ENCODE peak calls at places on chromosomes 13 and 19, in seven cellular contexts. N is pancreas, O is HepG2, I is body of pancreas, T is breast epithelium, K is psoas muscle, P is IMR-90. R is an unnamed sample. For H3K4me1, the result is how much of the 10 kb centered on the place peaks cover.

GRCh38 chr13:77079902-77080413 is 53.0 kb upstream of the FBXL3 start:
- DNase-seq in K (no peak), P (no peak), T (no peak), I (no peak), N (no peak), O (no peak), R (no peak)

GRCh38 chr19:38288127-38288855 is 15.8 kb upstream of the C19orf33 start:
- DNase-seq in O (no peak), N (no peak), I (no peak), P (no peak), T (no peak), K (no peak), R (no peak)

GRCh38 chr13:96771501-96772367 is 222.5 kb downstream of the OXGR1 start:
- DNase-seq in I (no peak), T (no peak), O (no peak), P (no peak), K (no peak), N (no peak), R (no peak)

GRCh38 chr13:50080856-50081105 is 65.5 kb downstream of the KCNRG start:
- DNase-seq in O (no peak), P (peak), T (no peak), K (no peak), I (no peak), N (no peak), R (no peak)

GRCh38 chr13:112101360-112101930 is 34.5 kb downstream of the SOX1 start:
- DNase-seq in N (no peak), K (no peak), O (no peak), T (no peak), P (no peak), I (no peak), R (no peak)

GRCh38 chr13:70668293-70668692 is 560.0 kb upstream of the KLHL1 start:
- DNase-seq in I (no peak), P (no peak), T (no peak), K (no peak), N (no peak), O (peak), R (no peak)

GRCh38 chr13:89932902-89933301 is 1414.6 kb upstream of the MIR17HG start:
- DNase-seq in P (no peak), O (no peak), I (no peak), N (no peak), K (no peak), T (no peak), R (no peak)

GRCh38 chr13:40028446-40028845 is 373.0 kb downstream of the COG6 start:
- DNase-seq in T (no peak), P (no peak), K (no peak), N (no peak), O (no peak), I (no peak), R (no peak)

GRCh38 chr19:43731346-43731745 is 15.5 kb downstream of the IRGC start:
- DNase-seq in K (no peak), P (no peak), I (no peak), T (no peak), N (peak), O (no peak), R (no peak)

GRCh38 chr13:44437356-44438233 is 64.0 kb downstream of the SERP2 start:
- DNase-seq in T (no peak), I (no peak), N (no peak), O (peak), K (no peak), P (peak), R (no peak)

GRCh38 chr13:33242984-33243617 is 42.5 kb downstream of the STARD13 start:
- DNase-seq in O (no peak), K (no peak), T (no peak), I (no peak), N (no peak), P (no peak), R (no peak)

GRCh38 chr19:1295169-1296012 is 9.7 kb downstream of the EFNA2 start:
- DNase-seq in T (no peak), P (no peak), O (no peak), K (no peak), I (peak), N (peak), R (peak)

GRCh38 chr13:70816853-70817252 is 708.6 kb upstream of the KLHL1 start:
- DNase-seq in K (no peak), N (no peak), T (no peak), O (no peak), I (no peak), P (peak), R (no peak)

GRCh38 chr13:60654405-60654804 is 257.4 kb downstream of the TDRD3 start:
- DNase-seq in T (no peak), O (peak), P (no peak), N (no peak), K (no peak), I (peak), R (no peak)

GRCh38 chr13:85204668-85205344 is 594.4 kb downstream of the SLITRK6 start:
- DNase-seq in O (no peak), T (no peak), P (no peak), N (no peak), I (no peak), K (no peak), R (no peak)

GRCh38 chr13:97566907-97567306 is 132.9 kb downstream of the RAP2A start:
- DNase-seq in K (no peak), O (no peak), N (no peak), T (no peak), P (no peak), I (no peak), R (no peak)

GRCh38 chr13:78680064-78680463 is 21.1 kb upstream of the OBI1 start:
- DNase-seq in I (no peak), O (no peak), T (no peak), P (no peak), N (no peak), K (no peak), R (no peak)

GRCh38 chr19:19256072-19256969 is 16.8 kb downstream of the TM6SF2 start:
- DNase-seq in T (no peak), P (no peak), O (peak), I (no peak), K (no peak), N (no peak), R (no peak)

GRCh38 chr13:28579334-28579733 is 79.6 kb upstream of the POMP start:
- DNase-seq in K (no peak), N (no peak), I (no peak), O (no peak), P (no peak), T (no peak), R (no peak)

GRCh38 chr13:113001251-113002140 is 32.5 kb downstream of the MCF2L start:
- DNase-seq in P (peak), K (no peak), I (peak), T (peak), N (peak), O (peak), R (no peak)

GRCh38 chr19:32458500-32459123 is 53.0 kb downstream of the DPY19L3 start:
- DNase-seq in O (no peak), N (no peak), T (no peak), P (no peak), I (no peak), K (no peak), R (no peak)

GRCh38 chr13:111539252-111539651 is 218.8 kb downstream of the TEX29 start:
- DNase-seq in I (no peak), P (no peak), T (no peak), K (no peak), O (no peak), N (no peak), R (no peak)

GRCh38 chr19:1248454-1249297 is at the start of gene MIDN:
- DNase-seq in I (peak), T (peak), K (peak), P (peak), O (peak), N (peak), R (peak)

GRCh38 chr19:1066748-1067340 is at the start of gene ARHGAP45:
- DNase-seq in T (no peak), O (no peak), K (peak), I (no peak), N (no peak), P (no peak), R (peak)

GRCh38 chr13:30364133-30364532 is 56.8 kb upstream of the KATNAL1 start:
- DNase-seq in N (no peak), I (no peak), T (no peak), O (no peak), K (no peak), P (peak), R (no peak)

GRCh38 chr19:11017275-11018035 is 56.6 kb downstream of the SMARCA4 start:
- DNase-seq in O (no peak), T (no peak), I (no peak), P (no peak), N (no peak), K (no peak), R (no peak)

GRCh38 chr19:17170538-17171297 is 44.4 kb upstream of the USE1 start:
- DNase-seq in N (no peak), K (no peak), T (no peak), I (no peak), P (no peak), O (no peak), R (no peak)

GRCh38 chr19:49355890-49356289 is 6.3 kb downstream of the TEAD2 start:
- DNase-seq in T (no peak), K (peak), O (no peak), I (no peak), P (no peak), N (no peak), R (no peak)

GRCh38 chr19:32858155-32858554 is 11.4 kb downstream of the SLC7A9 start:
- DNase-seq in N (no peak), T (no peak), I (no peak), K (no peak), P (no peak), O (no peak), R (no peak)

GRCh38 chr19:38183227-38183914 is 40.7 kb downstream of the DPF1 start:
- DNase-seq in P (no peak), N (no peak), K (peak), O (no peak), I (no peak), T (no peak), R (no peak)

GRCh38 chr19:55368701-55369563 is 1.3 kb downstream of the IL11 start:
- DNase-seq in K (no peak), O (no peak), I (no peak), N (no peak), T (no peak), P (peak), R (no peak)

GRCh38 chr19:35743640-35744306 is 1.4 kb downstream of the U2AF1L4 start:
- DNase-seq in I (no peak), O (no peak), T (no peak), P (no peak), K (no peak), N (peak), R (no peak)

GRCh38 chr19:35744688-35745327 is 410 bp downstream of the U2AF1L4 start:
- DNase-seq in I (peak), K (peak), N (peak), P (peak), T (peak), O (peak), R (peak)

GRCh38 chr19:35745328-35746086 is at the start of the genes PSENEN and U2AF1L4:
- DNase-seq in P (peak), I (peak), N (peak), T (peak), K (peak), O (peak), R (peak)

GRCh38 chr19:35746087-35746462 is 624 bp downstream of the PSENEN start:
- DNase-seq in T (no peak), O (no peak), P (no peak), N (no peak), K (no peak), I (no peak), R (no peak)

GRCh38 chr19:35744335-35744687 is 907 bp downstream of the U2AF1L4 start:
- DNase-seq in T (no peak), K (no peak), N (peak), I (no peak), P (no peak), O (no peak), R (no peak)
- H3K27ac ChIP-seq in T (peak), K (peak), N (peak), I (peak), P (no peak), O (no peak), R (peak)

DNA sequence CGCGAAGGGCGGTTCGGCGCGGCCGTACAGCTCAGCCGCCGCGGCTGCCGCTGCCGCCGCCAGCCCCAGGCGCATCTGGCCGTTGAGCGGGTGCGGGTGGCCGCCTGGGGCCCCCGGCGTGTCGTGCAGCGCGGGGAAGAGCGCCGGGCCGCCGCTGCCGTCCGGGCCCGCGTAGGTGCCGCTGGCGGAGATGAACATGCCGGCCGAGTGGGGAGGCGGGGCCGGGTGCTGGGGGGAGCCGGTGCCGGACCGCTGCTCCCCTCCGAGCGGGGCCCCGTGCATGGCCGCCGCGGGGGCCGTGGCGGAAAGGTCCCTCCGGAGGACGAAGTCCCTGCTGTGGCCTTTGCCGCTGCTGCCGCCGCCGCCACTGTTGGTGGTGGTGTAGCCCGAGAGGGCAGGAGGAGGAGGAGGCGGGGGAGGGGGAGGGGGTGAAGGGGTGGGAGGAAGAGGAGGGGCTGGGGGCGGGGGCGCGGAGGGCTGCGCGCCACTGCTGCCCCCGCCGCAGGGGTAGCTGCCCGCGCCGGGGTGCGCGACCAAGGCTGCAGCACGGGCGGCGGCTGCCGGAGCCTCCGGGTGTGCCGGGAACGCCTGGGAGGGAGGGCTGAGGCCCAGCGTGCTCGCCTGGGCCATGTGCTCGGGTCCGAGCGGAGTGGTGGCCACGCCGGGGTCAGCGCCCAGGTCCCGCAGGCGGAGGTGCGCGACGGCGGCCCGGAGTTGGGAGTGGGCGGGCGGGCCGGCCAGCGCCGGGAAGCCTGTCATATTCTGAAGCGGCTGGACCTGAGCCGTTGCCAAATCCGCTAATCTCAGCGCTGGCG is 599 bp downstream of the ZIC5 start:
- DNase-seq in P (no peak), O (no peak), I (no peak), K (no peak), T (no peak), N (no peak), R (peak)
- H3K4me3 ChIP-seq in P (no peak), O (peak), I (no peak), K (peak), T (peak), N (no peak), R (no peak)

GRCh38 chr19:4910594-4911273 is 1.4 kb downstream of the UHRF1 start:
- DNase-seq in N (no peak), I (no peak), T (no peak), K (peak), O (no peak), P (peak), R (no peak)
- H3K4me1 ChIP-seq in N (under half), I (under half), T (under half), K (under half), O (half or more), P (under half), R (half or more)

GRCh38 chr19:13057744-13058143 is 44.9 kb downstream of the LYL1 start:
- DNase-seq in I (no peak), O (no peak), K (no peak), N (no peak), P (peak), T (no peak), R (no peak)
- H3K27ac ChIP-seq in I (peak), O (no peak), K (peak), N (peak), P (peak), T (peak), R (no peak)

GRCh38 chr19:45517238-45517637 is 10.0 kb downstream of the VASP start:
- DNase-seq in I (no peak), K (no peak), O (no peak), T (no peak), P (no peak), N (no peak), R (no peak)

GRCh38 chr19:45512881-45513483 is 5.7 kb downstream of the VASP start:
- DNase-seq in T (no peak), I (no peak), O (no peak), K (no peak), N (no peak), P (no peak), R (no peak)

GRCh38 chr19:45515081-45515624 is 7.9 kb downstream of the VASP start:
- DNase-seq in N (no peak), O (peak), P (no peak), K (peak), T (no peak), I (no peak), R (no peak)

GRCh38 chr19:45515807-45516401 is 8.6 kb downstream of the VASP start:
- DNase-seq in T (no peak), O (no peak), N (no peak), K (no peak), P (no peak), I (no peak), R (no peak)

GRCh38 chr19:45514376-45515051 is 7.2 kb downstream of the VASP start:
- DNase-seq in P (no peak), I (peak), K (no peak), T (no peak), O (peak), N (peak), R (no peak)
- H3K4me3 ChIP-seq in P (no peak), I (no peak), K (no peak), T (no peak), O (no peak), N (no peak), R (peak)